ENCODE peak calls at places on chromosome 15, in five cellular contexts. Y is H1; X is sigmoid colon; Z is IMR-90; W is CD8-positive, alpha-beta T cell. B is an unnamed sample.

GRCh38 chr15:94324117-94324826 is 92.9 kb downstream of the MCTP2 start:
- DNase-seq in Y (peak), X (peak), W (peak), Z (peak), B (no peak)

GRCh38 chr15:27358751-27359434 is 387.9 kb downstream of the GABRG3 start:
- DNase-seq in Y (peak), X (no peak), Z (no peak), W (no peak), B (no peak)

GRCh38 chr15:36769110-36769509 is 189.7 kb downstream of the CDIN1 start:
- DNase-seq in Z (peak), Y (no peak), X (no peak), W (no peak), B (peak)

GRCh38 chr15:62999923-63000484 is 42.5 kb upstream of the TPM1 start:
- DNase-seq in Z (no peak), W (no peak), Y (no peak), X (no peak), B (no peak)

GRCh38 chr15:95086543-95087252 is 855.3 kb downstream of the MCTP2 start:
- DNase-seq in W (no peak), Z (peak), Y (no peak), X (no peak), B (no peak)

GRCh38 chr15:49904296-49904695 is 214.7 kb downstream of the ATP8B4 start:
- DNase-seq in Z (no peak), W (no peak), X (no peak), Y (no peak), B (no peak)

GRCh38 chr15:40847225-40847961 is 3.5 kb downstream of the SPINT1 start:
- DNase-seq in X (no peak), W (no peak), Z (peak), Y (no peak), B (no peak)

GRCh38 chr15:93063796-93064690 is 25.0 kb downstream of the RGMA start:
- DNase-seq in Y (no peak), Z (no peak), W (no peak), X (no peak), B (no peak)

GRCh38 chr15:40047413-40048154 is 8.6 kb upstream of the SRP14 start:
- DNase-seq in W (peak), X (peak), Y (no peak), Z (peak), B (no peak)

GRCh38 chr15:49815937-49816336 is 195.1 kb downstream of the DTWD1 start:
- DNase-seq in X (no peak), Y (no peak), W (no peak), Z (peak), B (peak)

GRCh38 chr15:51265037-51265555 is 73.3 kb downstream of the CYP19A1 start:
- DNase-seq in Y (no peak), W (no peak), X (no peak), Z (no peak), B (no peak)

GRCh38 chr15:92123848-92124631 is 269.6 kb upstream of the ST8SIA2 start:
- DNase-seq in X (peak), Y (peak), W (no peak), Z (no peak), B (no peak)

GRCh38 chr15:45091161-45091560 is 22.8 kb downstream of the DUOX2 start:
- DNase-seq in Y (no peak), W (no peak), X (no peak), Z (peak), B (peak)

GRCh38 chr15:29938701-29939340 is 116.6 kb upstream of the TJP1 start:
- DNase-seq in X (no peak), Y (no peak), Z (peak), W (no peak), B (no peak)

GRCh38 chr15:49900036-49900435 is 219.0 kb downstream of the ATP8B4 start:
- DNase-seq in W (no peak), Z (peak), Y (no peak), X (no peak), B (no peak)

GRCh38 chr15:47803767-47804166 is 86.5 kb downstream of the SEMA6D start:
- DNase-seq in X (no peak), Y (no peak), Z (no peak), W (no peak), B (no peak)

GRCh38 chr15:47184003-47184404 is 533.3 kb upstream of the SEMA6D start:
- DNase-seq in W (no peak), Y (no peak), X (no peak), Z (no peak), B (no peak)

GRCh38 chr15:82572311-82572710 is 32.1 kb upstream of the RPS17 start:
- DNase-seq in Z (peak), W (no peak), X (no peak), Y (no peak), B (no peak)

GRCh38 chr15:71219646-71220045 is 104.4 kb downstream of the THSD4 start:
- DNase-seq in Z (peak), X (no peak), W (no peak), Y (no peak), B (peak)

GRCh38 chr15:73336756-73337155 is 32.0 kb downstream of the HCN4 start:
- DNase-seq in Y (no peak), Z (no peak), W (no peak), X (no peak), B (no peak)

GRCh38 chr15:45499426-45499825 is 23.1 kb downstream of the SLC30A4 start:
- DNase-seq in W (no peak), Y (no peak), Z (no peak), X (no peak), B (peak)

GRCh38 chr15:63407612-63408011 is 26.0 kb upstream of the CA12 start:
- DNase-seq in Y (no peak), Z (no peak), X (no peak), W (no peak), B (no peak)

GRCh38 chr15:98651581-98652220 is 3.4 kb downstream of the IGF1R start:
- DNase-seq in W (peak), X (no peak), Z (peak), Y (no peak), B (no peak)

GRCh38 chr15:49610166-49610918 is 10.3 kb downstream of the FAM227B start:
- DNase-seq in X (no peak), W (no peak), Z (no peak), Y (no peak), B (no peak)

GRCh38 chr15:39171944-39172368 is 408.9 kb upstream of the THBS1 start:
- DNase-seq in Z (peak), X (peak), W (no peak), Y (peak), B (peak)

GRCh38 chr15:29094711-29095110 is 174.9 kb downstream of the NSMCE3 start:
- DNase-seq in Z (no peak), X (no peak), Y (no peak), W (no peak), B (no peak)

GRCh38 chr15:70246623-70247200 is 149.0 kb upstream of the TLE3 start:
- DNase-seq in W (no peak), X (peak), Y (no peak), Z (no peak), B (no peak)

GRCh38 chr15:35540031-35540430 is 5.9 kb downstream of the DPH6 start:
- DNase-seq in X (no peak), Z (no peak), Y (no peak), W (no peak), B (no peak)

GRCh38 chr15:32124726-32125125 is 94.4 kb downstream of the CHRNA7 start:
- DNase-seq in W (no peak), X (no peak), Y (no peak), Z (no peak), B (no peak)

GRCh38 chr15:68595260-68595564 is 16.4 kb downstream of the CORO2B start:
- DNase-seq in Z (no peak), W (no peak), Y (no peak), X (no peak), B (no peak)

GRCh38 chr15:74616020-74616939 is 644 bp downstream of the CLK3 start:
- DNase-seq in Y (no peak), X (peak), Z (peak), W (peak), B (no peak)

GRCh38 chr15:50071551-50072258 is 47.3 kb downstream of the ATP8B4 start:
- DNase-seq in Y (no peak), Z (no peak), X (no peak), W (no peak), B (no peak)

GRCh38 chr15:64017591-64018163 is 28.6 kb downstream of the DAPK2 start:
- DNase-seq in Z (no peak), X (no peak), W (no peak), Y (no peak), B (no peak)

GRCh38 chr15:63371297-63371918 is 10.2 kb downstream of the CA12 start:
- DNase-seq in Y (no peak), W (no peak), Z (peak), X (peak), B (peak)

GRCh38 chr15:61115679-61116078 is 113.4 kb downstream of the RORA start:
- DNase-seq in Y (no peak), X (no peak), W (no peak), Z (peak), B (no peak)

GRCh38 chr15:41104234-41104633 is 11.8 kb downstream of the INO80 start:
- DNase-seq in Z (peak), W (no peak), X (no peak), Y (no peak), B (peak)

GRCh38 chr15:68277131-68277604 is 377 bp upstream of the FEM1B start:
- DNase-seq in W (no peak), Y (no peak), X (peak), Z (peak), B (no peak)

GRCh38 chr15:101120961-101121360 is 130.9 kb downstream of the CHSY1 start:
- DNase-seq in X (no peak), Z (no peak), W (no peak), Y (no peak), B (no peak)
- H3K4me3 ChIP-seq in X (no peak), Z (no peak), W (no peak), Y (no peak), B (no peak)

GRCh38 chr15:85010472-85011209 is 29.0 kb downstream of the PDE8A start:
- DNase-seq in Z (no peak), Y (no peak), X (no peak), W (no peak), B (no peak)
- TF ChIP-seq CTCF in Z (no peak), Y (no peak), X (no peak), W (no peak), B (no peak)

GRCh38 chr15:85750807-85751730 is 43.7 kb downstream of the KLHL25 start:
- DNase-seq in X (peak), Y (no peak), Z (no peak), W (no peak), B (no peak)

GRCh38 chr15:85753791-85754452 is 40.8 kb downstream of the KLHL25 start:
- DNase-seq in W (no peak), Z (no peak), X (peak), Y (no peak), B (no peak)

GRCh38 chr15:85753261-85753660 is 41.5 kb downstream of the KLHL25 start:
- DNase-seq in Z (no peak), Y (no peak), X (no peak), W (no peak), B (no peak)

GRCh38 chr15:85751731-85752421 is 42.8 kb downstream of the KLHL25 start:
- DNase-seq in X (peak), Y (no peak), Z (no peak), W (no peak), B (no peak)

DNA sequence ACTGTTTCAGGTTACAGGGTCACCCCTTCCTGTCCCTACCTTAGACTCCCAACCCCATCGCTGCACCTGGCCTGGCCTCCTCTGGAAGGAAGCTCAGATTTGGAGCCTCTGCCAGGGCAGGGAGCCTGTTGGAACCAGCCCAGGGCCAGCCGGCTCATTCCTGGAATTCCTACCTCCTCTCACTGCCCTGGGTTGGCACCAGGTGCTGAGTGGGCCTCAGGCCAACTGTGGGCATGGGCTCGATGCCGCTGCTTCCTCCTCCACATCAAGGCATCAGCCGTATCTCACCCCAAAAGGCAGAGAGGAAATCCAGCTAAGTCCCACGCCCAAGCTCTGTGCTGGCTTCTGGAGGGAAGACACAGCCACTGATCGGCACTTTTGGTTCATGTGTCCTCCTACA is 42.1 kb downstream of the KLHL25 start:
- DNase-seq in X (peak), Z (no peak), W (no peak), Y (no peak), B (no peak)
- H3K4me3 ChIP-seq in X (no peak), Z (no peak), W (no peak), Y (no peak), B (no peak)

DNA sequence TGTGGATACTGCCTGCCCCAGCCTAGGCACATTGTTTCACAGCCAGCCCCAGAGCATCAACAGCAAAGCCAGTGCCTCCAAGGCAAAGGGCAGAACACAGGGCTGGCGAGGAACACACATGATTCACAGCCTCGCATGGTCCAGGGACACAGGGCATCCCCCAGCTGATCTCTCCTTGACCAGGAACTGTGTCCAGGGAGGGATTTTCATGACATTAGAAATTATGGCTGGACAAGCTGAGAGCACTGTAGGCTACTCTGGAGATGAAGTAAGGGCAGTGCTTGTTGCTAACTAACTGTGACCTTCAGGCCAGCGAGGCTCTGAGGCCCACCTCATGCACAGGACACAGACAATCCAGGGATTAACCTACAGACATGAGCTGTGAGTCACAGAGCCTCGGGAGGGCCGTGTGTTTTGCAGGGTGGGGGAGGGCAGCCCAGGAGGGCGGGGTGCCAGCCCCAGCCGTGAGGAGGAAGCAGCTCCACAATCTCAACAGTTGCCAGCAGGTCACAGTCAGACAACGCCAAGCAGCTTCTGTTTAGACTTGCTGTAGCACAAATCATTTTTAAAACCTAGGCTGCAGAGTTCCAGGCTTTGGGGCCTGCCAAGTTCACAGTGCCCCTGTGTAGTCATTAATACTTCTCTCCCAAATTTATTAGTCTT is 114.9 kb downstream of the ETFA start:
- DNase-seq in Y (no peak), W (no peak), Z (peak), X (peak), B (peak)
- TF ChIP-seq CTCF in Y (no peak), W (no peak), Z (no peak), X (peak), B (no peak)

GRCh38 chr15:75902129-75902557 is 1.5 kb upstream of the FBXO22 start:
- DNase-seq in Y (no peak), Z (no peak), W (no peak), X (no peak), B (no peak)
- H3K4me3 ChIP-seq in Y (no peak), Z (no peak), W (no peak), X (no peak), B (no peak)

GRCh38 chr15:78317145-78317836 is 17.9 kb upstream of the SKIC8 start:
- DNase-seq in Z (no peak), Y (no peak), W (no peak), X (peak), B (no peak)
- TF ChIP-seq CTCF in Z (no peak), Y (peak), W (no peak), X (no peak), B (no peak)

GRCh38 chr15:96351801-96352593 is 21.5 kb downstream of the NR2F2 start:
- DNase-seq in Z (no peak), W (no peak), Y (no peak), X (no peak), B (no peak)
- H3K4me3 ChIP-seq in Z (no peak), W (no peak), Y (no peak), X (no peak), B (no peak)

B was measured in AG04449.